ENCODE peak calls at places on chromosomes 3 and 15, in six cellular contexts. P is mesenchymal stem cell, U is T-helper 1 cell, R is EL, O is tibial nerve, A is posterior cingulate gyrus. K is an unnamed sample.

GRCh38 chr3:124620600-124621063 is 109.6 kb upstream of the UMPS start:
- DNase-seq in A (no peak), P (peak), R (peak), O (peak), U (peak), K (no peak)

GRCh38 chr3:32835943-32836342 is 18.1 kb downstream of the TRIM71 start:
- DNase-seq in R (no peak), A (no peak), O (no peak), U (no peak), P (no peak), K (no peak)

GRCh38 chr15:95205101-95205500 is 973.7 kb downstream of the MCTP2 start:
- DNase-seq in U (no peak), A (no peak), O (no peak), P (no peak), R (no peak), K (no peak)

GRCh38 chr3:55664387-55664786 is 177.3 kb upstream of the WNT5A start:
- DNase-seq in A (no peak), R (no peak), U (peak), P (no peak), O (no peak), K (no peak)

GRCh38 chr3:110026421-110026820 is 689.1 kb upstream of the DPPA4 start:
- DNase-seq in R (peak), P (no peak), U (no peak), O (no peak), A (no peak), K (no peak)

GRCh38 chr15:98889930-98890695 is 117.5 kb downstream of the PGPEP1L start:
- DNase-seq in U (no peak), P (peak), O (no peak), R (peak), A (no peak), K (peak)

GRCh38 chr3:138947303-138948121 is 495 bp downstream of the FOXL2NB start:
- DNase-seq in A (no peak), R (no peak), U (no peak), P (no peak), O (no peak), K (no peak)

GRCh38 chr3:15098503-15099363 is at the start of gene RBSN:
- DNase-seq in A (peak), U (peak), P (peak), R (peak), O (peak), K (peak)

GRCh38 chr3:9347887-9348286 is 15.0 kb upstream of the THUMPD3 start:
- DNase-seq in O (no peak), R (peak), A (no peak), U (no peak), P (no peak), K (no peak)

GRCh38 chr3:86782271-86782670 is 208.7 kb downstream of the VGLL3 start:
- DNase-seq in O (no peak), A (no peak), U (no peak), P (no peak), R (no peak), K (no peak)

GRCh38 chr3:177852408-177852807 is 655.1 kb upstream of the TBL1XR1 start:
- DNase-seq in P (no peak), A (no peak), O (no peak), R (no peak), U (no peak), K (no peak)

GRCh38 chr3:113695426-113695817 is 1.0 kb downstream of the USF3 start:
- DNase-seq in O (no peak), R (no peak), A (no peak), P (no peak), U (peak), K (no peak)

GRCh38 chr15:51243774-51244173 is 94.6 kb downstream of the CYP19A1 start:
- DNase-seq in O (no peak), P (no peak), U (peak), A (no peak), R (no peak), K (no peak)

K was measured in HS-27A.